ENCODE peak calls at places on chromosomes 11 and 22, in six cellular contexts. J, V, G, D, L and N are unnamed samples.

GRCh38 chr22:20185750-20186149 is 34.9 kb upstream of the CCDC188 start:
- DNase-seq in L (no peak), V (no peak), G (no peak), J (no peak), D (no peak), N (no peak)

GRCh38 chr11:28674432-28675076 is 566.4 kb downstream of the METTL15 start:
- DNase-seq in V (peak), G (peak), D (peak), L (peak), J (no peak), N (peak)

GRCh38 chr11:80698646-80699045 is 1257.8 kb upstream of the TENM4 start:
- DNase-seq in D (no peak), V (no peak), G (peak), J (no peak), L (no peak), N (no peak)

GRCh38 chr11:100328626-100329340 is 358.3 kb upstream of the ARHGAP42 start:
- DNase-seq in D (no peak), V (no peak), J (no peak), L (no peak), G (peak), N (no peak)

GRCh38 chr11:63802637-63803414 is 10.4 kb upstream of the SPINDOC start:
- DNase-seq in L (no peak), G (peak), J (no peak), D (peak), V (no peak), N (no peak)

GRCh38 chr11:32154275-32154674 is 63.4 kb downstream of the RCN1 start:
- DNase-seq in L (no peak), D (peak), G (peak), V (peak), J (no peak), N (no peak)

GRCh38 chr11:123388640-123389039 is 41.4 kb upstream of the GRAMD1B start:
- DNase-seq in D (no peak), L (no peak), V (no peak), J (no peak), G (no peak), N (no peak)

GRCh38 chr11:44948155-44948554 is 2.5 kb downstream of the TP53I11 start:
- DNase-seq in J (no peak), D (no peak), G (no peak), L (no peak), V (no peak), N (no peak)

GRCh38 chr11:121800704-121801516 is 315.1 kb downstream of the BLID start:
- DNase-seq in L (no peak), J (no peak), G (no peak), D (peak), V (peak), N (peak)

GRCh38 chr11:66881927-66882452 is 25.1 kb downstream of the LRFN4 start:
- DNase-seq in J (no peak), V (no peak), D (no peak), L (no peak), G (no peak), N (no peak)

GRCh38 chr22:19769393-19769715 is 8.8 kb downstream of the TBX1 start:
- DNase-seq in V (no peak), G (no peak), J (peak), L (no peak), D (no peak), N (no peak)

GRCh38 chr11:69403556-69404215 is 77.8 kb upstream of the LINC01488 start:
- DNase-seq in L (no peak), D (no peak), J (no peak), V (peak), G (peak), N (no peak)

GRCh38 chr11:111720801-111721494 is 45.2 kb downstream of the PPP2R1B start:
- DNase-seq in G (no peak), J (no peak), V (no peak), L (no peak), D (no peak), N (no peak)

GRCh38 chr22:45995405-45996101 is 18.6 kb upstream of the WNT7B start:
- DNase-seq in G (no peak), J (peak), D (no peak), L (no peak), V (no peak), N (no peak)

GRCh38 chr22:50293441-50294318 is 13.8 kb downstream of the PLXNB2 start:
- DNase-seq in G (peak), L (peak), V (peak), J (peak), D (peak), N (no peak)

GRCh38 chr11:2776351-2777061 is 76.7 kb upstream of the KCNQ1OT1 start:
- DNase-seq in V (no peak), D (no peak), J (peak), L (no peak), G (no peak), N (no peak)

GRCh38 chr11:100752371-100753073 is 65.4 kb downstream of the ARHGAP42 start:
- DNase-seq in G (peak), J (no peak), L (no peak), V (no peak), D (no peak), N (no peak)

GRCh38 chr11:10298342-10298741 is 4.3 kb upstream of the SBF2 start:
- DNase-seq in D (peak), L (no peak), G (peak), J (no peak), V (peak), N (peak)

GRCh38 chr22:23622634-23623033 is 9.5 kb downstream of the DRICH1 start:
- DNase-seq in L (no peak), G (peak), J (no peak), D (no peak), V (no peak), N (peak)

GRCh38 chr22:36455571-36456458 is 25.6 kb downstream of the TXN2 start:
- DNase-seq in L (no peak), J (no peak), G (no peak), V (no peak), D (no peak), N (no peak)

GRCh38 chr11:64233913-64234839 is at the start of gene VEGFB:
- DNase-seq in D (peak), G (peak), J (peak), L (peak), V (peak), N (no peak)

GRCh38 chr11:118797510-118797909 is 6.5 kb upstream of the DDX6 start:
- DNase-seq in J (no peak), L (no peak), D (no peak), G (no peak), V (no peak), N (no peak)

GRCh38 chr22:31084811-31085492 is 3.8 kb downstream of the SMTN start:
- DNase-seq in J (peak), L (peak), D (peak), V (peak), G (peak), N (no peak)

GRCh38 chr11:90895850-90896249 is 673.0 kb upstream of the CHORDC1 start:
- DNase-seq in G (no peak), L (no peak), D (no peak), J (no peak), V (no peak), N (no peak)

GRCh38 chr11:47672283-47672730 is 29.9 kb upstream of the MTCH2 start:
- DNase-seq in J (no peak), G (peak), V (no peak), D (peak), L (no peak), N (no peak)

GRCh38 chr11:101390539-101390938 is 193.3 kb downstream of the TRPC6 start:
- DNase-seq in L (peak), V (peak), G (peak), J (no peak), D (peak), N (no peak)

GRCh38 chr11:66317766-66318575 is 1.1 kb upstream of the CD248 start:
- DNase-seq in G (peak), V (peak), L (peak), J (no peak), D (peak), N (peak)

GRCh38 chr22:36946436-36947158 is 33.2 kb downstream of the CSF2RB start:
- DNase-seq in J (no peak), V (no peak), L (peak), G (no peak), D (peak), N (no peak)

GRCh38 chr11:126544311-126545056 is 189.0 kb downstream of the ST3GAL4 start:
- DNase-seq in L (no peak), D (peak), G (peak), V (peak), J (no peak), N (no peak)

GRCh38 chr11:93131709-93132108 is 66.1 kb downstream of the SLC36A4 start:
- DNase-seq in D (no peak), V (no peak), G (no peak), J (no peak), L (peak), N (no peak)

GRCh38 chr22:44192811-44193536 is 12.2 kb downstream of the PARVG start:
- DNase-seq in L (no peak), G (no peak), J (no peak), D (no peak), V (no peak), N (no peak)

GRCh38 chr22:26170795-26171194 is 1.5 kb downstream of the SEZ6L start:
- DNase-seq in G (no peak), D (no peak), V (no peak), J (no peak), L (no peak), N (no peak)

GRCh38 chr11:26930518-26931247 is 63.2 kb upstream of the FIBIN start:
- DNase-seq in J (no peak), V (peak), G (no peak), L (no peak), D (peak), N (peak)

GRCh38 chr11:9276571-9276970 is 11.4 kb upstream of the DENND5A start:
- DNase-seq in D (peak), L (peak), V (no peak), J (no peak), G (peak), N (no peak)

GRCh38 chr11:102724904-102725515 is at the start of gene MMP8:
- DNase-seq in G (no peak), L (no peak), V (peak), D (peak), J (no peak), N (no peak)

GRCh38 chr22:45335021-45335818 is 25.5 kb downstream of the FAM118A start:
- DNase-seq in D (no peak), V (no peak), J (no peak), G (peak), L (no peak), N (no peak)

GRCh38 chr11:50088231-50088630 is 55.6 kb downstream of the OR4C45 start:
- DNase-seq in D (no peak), G (peak), V (no peak), J (no peak), L (no peak), N (no peak)

GRCh38 chr11:20351870-20352269 is 11.6 kb upstream of the HTATIP2 start:
- DNase-seq in L (no peak), G (no peak), D (no peak), J (no peak), V (no peak), N (no peak)

GRCh38 chr11:20351151-20351550 is 12.4 kb upstream of the HTATIP2 start:
- DNase-seq in L (no peak), V (no peak), J (no peak), D (no peak), G (peak), N (no peak)

GRCh38 chr11:20357150-20357549 is 6.4 kb upstream of the HTATIP2 start:
- DNase-seq in D (no peak), V (no peak), G (no peak), J (no peak), L (no peak), N (no peak)

GRCh38 chr11:20355221-20356219 is 8.0 kb upstream of the HTATIP2 start:
- DNase-seq in G (peak), D (peak), J (no peak), L (peak), V (peak), N (no peak)

DNA sequence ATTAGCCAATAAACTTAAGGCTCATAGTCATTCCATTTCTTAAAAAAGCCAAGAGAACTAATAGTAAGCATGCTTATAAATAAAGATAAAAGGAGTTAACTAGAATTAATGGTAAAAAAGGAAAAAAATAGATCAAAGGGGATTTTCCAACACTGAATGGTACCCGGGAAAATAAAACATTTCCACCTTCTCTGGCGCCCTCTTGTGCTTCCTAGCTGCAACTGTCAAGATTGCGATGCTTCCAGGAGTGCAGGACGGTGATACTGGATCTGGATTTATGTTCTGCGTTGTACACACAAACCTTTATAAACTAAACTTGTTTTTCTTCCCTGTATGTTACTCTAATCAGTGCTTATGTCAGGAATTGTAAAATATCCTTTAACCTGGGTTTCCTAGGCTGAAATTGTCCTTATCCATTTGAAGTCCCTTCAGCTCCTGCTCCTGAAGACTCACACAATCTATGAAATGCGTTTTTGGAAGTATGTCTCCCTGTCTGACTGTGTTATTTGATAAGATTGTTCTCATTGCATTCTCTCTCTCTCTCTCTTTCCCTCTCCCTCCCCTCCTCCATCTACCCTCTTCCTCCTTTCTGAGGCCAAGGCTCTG is 9.6 kb upstream of the HTATIP2 start:
- DNase-seq in J (no peak), L (peak), G (peak), D (peak), V (peak), N (no peak)
- H3K4me3 ChIP-seq in J (no peak), L (no peak), G (no peak), D (no peak), V (no peak), N (no peak)

GRCh38 chr22:38981659-38982007 is 514 bp upstream of the APOBEC3B start:
- DNase-seq in V (peak), D (no peak), L (no peak), G (peak), J (no peak), N (no peak)
- H3K4me3 ChIP-seq in V (no peak), D (peak), L (no peak), G (no peak), J (peak), N (no peak)

DNA sequence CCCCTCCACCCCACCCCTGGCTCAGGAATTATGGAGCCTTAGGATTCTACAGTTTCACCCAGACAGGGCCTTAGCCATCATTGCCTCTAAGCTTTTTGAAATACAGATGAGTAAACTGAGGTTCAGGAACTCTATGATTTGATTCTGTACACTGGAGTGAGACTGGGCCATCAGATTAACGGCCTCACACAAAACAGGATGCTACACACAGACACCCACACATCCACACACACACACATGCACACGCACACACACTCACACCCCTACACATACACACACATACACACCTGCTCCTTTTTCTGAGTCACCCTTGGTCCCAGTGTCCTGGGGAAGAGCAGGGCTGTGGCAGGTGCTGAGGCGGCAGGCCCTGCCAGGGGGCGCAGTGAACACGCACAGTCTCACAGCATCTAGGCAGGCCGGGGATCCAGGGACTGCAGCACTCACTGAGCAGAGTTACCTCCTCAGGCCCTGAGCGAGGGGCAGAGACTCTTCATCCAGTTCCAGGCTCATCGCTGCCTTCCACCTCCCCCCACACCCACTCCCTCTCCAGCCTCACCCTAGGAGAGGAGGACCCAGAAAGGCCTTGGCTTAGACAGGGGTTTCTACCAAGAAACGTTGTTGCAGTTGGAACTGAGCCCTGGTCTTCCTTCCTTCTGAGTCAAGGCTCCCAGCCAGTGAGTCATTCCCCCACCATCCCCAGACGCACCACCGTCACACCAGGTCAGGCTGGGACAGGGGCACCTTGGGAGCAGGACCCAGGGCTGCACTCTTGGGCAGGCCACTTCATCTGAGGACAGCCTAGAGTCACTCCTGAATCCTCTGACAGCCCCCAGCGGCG is 89.8 kb upstream of the PARVA start:
- DNase-seq in D (peak), J (no peak), L (no peak), V (peak), G (peak), N (peak)
- H3K4me3 ChIP-seq in D (peak), J (no peak), L (no peak), V (peak), G (no peak), N (peak)

GRCh38 chr22:17218341-17218740 is 894 bp downstream of the ADA2 start:
- DNase-seq in G (no peak), V (no peak), D (no peak), L (no peak), J (peak), N (no peak)
- H3K4me3 ChIP-seq in G (no peak), V (no peak), D (no peak), L (peak), J (peak), N (no peak)